ENCODE peak calls at places on chromosomes 16 and 17, in five cellular contexts. N is A673, L is cardiac muscle cell, C is PC-3, Z is kidney. S is an unnamed sample.

GRCh38 chr16:89045181-89045815 is 48.4 kb upstream of the ACSF3 start:
- DNase-seq in N (no peak), L (no peak), C (no peak), Z (peak), S (no peak)

GRCh38 chr16:30780549-30780948 is 6.5 kb downstream of the ZNF629 start:
- DNase-seq in N (no peak), L (no peak), C (no peak), Z (peak), S (no peak)

GRCh38 chr17:17109896-17110295 is 67.6 kb downstream of the MPRIP start:
- DNase-seq in N (no peak), L (no peak), C (no peak), Z (peak), S (no peak)

GRCh38 chr16:2507052-2507678 is 6.6 kb upstream of the ATP6V0C start:
- DNase-seq in N (no peak), L (no peak), C (no peak), Z (peak), S (no peak)

GRCh38 chr16:73016488-73016830 is 31.5 kb downstream of the ZFHX3 start:
- DNase-seq in N (no peak), L (no peak), C (peak), Z (no peak), S (no peak)

GRCh38 chr16:70789231-70789926 is 11.6 kb downstream of the VAC14 start:
- DNase-seq in N (peak), L (peak), C (no peak), Z (no peak), S (no peak)

GRCh38 chr16:69566437-69567030 is 768 bp downstream of the NFAT5 start:
- DNase-seq in N (peak), L (peak), C (peak), Z (peak), S (no peak)

GRCh38 chr17:78736526-78737079 is 45.5 kb downstream of the CYTH1 start:
- DNase-seq in N (no peak), L (no peak), C (peak), Z (peak), S (no peak)

GRCh38 chr16:60907645-60908044 is 1128.6 kb downstream of the CDH8 start:
- DNase-seq in N (no peak), L (no peak), C (no peak), Z (no peak), S (no peak)

GRCh38 chr17:57868007-57868774 is 18.3 kb upstream of the MRPS23 start:
- DNase-seq in N (no peak), L (peak), C (peak), Z (peak), S (peak)

GRCh38 chr16:51151435-51151950 is 423 bp upstream of the SALL1 start:
- DNase-seq in N (peak), L (peak), C (no peak), Z (peak), S (peak)

GRCh38 chr16:51153275-51153991 is 2.4 kb upstream of the SALL1 start:
- DNase-seq in N (no peak), L (no peak), C (no peak), Z (no peak), S (no peak)

GRCh38 chr16:51152691-51153261 is 1.7 kb upstream of the SALL1 start:
- DNase-seq in N (peak), L (no peak), C (no peak), Z (no peak), S (no peak)

GRCh38 chr16:51150894-51151320 is at the start of gene SALL1:
- DNase-seq in N (peak), L (peak), C (no peak), Z (no peak), S (no peak)

GRCh38 chr16:51151951-51152663 is 1.0 kb upstream of the SALL1 start:
- DNase-seq in N (peak), L (peak), C (no peak), Z (peak), S (peak)
- TF ChIP-seq CTCF in N (no peak), L (no peak), C (no peak), Z (no peak), S (no peak)

GRCh38 chr16:18969050-18969854 is 14.5 kb upstream of the TMC7 start:
- DNase-seq in N (peak), L (peak), C (peak), Z (peak), S (peak)
- H3K4me3 ChIP-seq in N (peak), L (peak), C (peak), Z (peak), S (peak)

DNA sequence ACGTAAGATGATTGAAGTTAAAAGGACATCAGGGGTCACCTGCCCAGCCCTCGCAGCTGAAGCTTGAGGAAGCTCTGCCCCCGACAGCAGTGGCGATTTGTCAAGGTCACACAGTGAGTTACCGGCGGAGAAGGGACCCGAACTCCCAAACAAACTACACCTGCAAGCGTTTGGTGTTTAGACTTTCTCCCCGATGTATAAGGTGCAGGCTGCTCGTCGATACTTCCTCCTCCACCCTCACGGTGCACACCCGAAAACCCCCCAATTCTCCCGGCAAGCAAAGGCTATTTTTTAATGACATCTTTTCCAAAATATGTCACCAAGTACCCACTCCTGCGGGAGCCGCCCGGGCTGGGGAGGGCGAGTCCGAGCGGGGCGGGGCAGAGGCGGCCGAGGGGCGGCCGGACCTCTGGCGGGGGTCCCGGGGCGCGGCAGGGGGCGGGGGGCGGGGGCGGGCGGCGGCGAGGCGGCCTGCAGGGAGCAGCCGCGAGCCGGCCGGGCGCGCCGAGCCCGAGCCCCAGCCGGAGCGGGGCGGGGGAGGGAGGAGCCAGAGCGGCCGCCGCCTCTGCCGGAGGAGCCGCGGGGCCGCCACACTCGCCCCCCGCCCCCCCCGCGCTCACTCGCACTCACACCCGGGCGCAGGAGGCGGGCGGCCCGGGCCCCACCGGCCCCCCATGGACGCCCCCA is at the start of gene THRA:
- DNase-seq in N (peak), L (peak), C (peak), Z (peak), S (no peak)
- TF ChIP-seq CTCF in N (no peak), L (no peak), C (no peak), Z (peak), S (no peak)

GRCh38 chr16:68247932-68248331 is 2.8 kb downstream of the PLA2G15 start:
- DNase-seq in N (no peak), L (no peak), C (no peak), Z (peak), S (no peak)
- H3K4me3 ChIP-seq in N (no peak), L (no peak), C (no peak), Z (peak), S (no peak)

GRCh38 chr17:42381898-42382297 is 6.3 kb downstream of the STAT3 start:
- DNase-seq in N (no peak), L (no peak), C (no peak), Z (no peak), S (no peak)
- TF ChIP-seq CTCF in N (no peak), L (no peak), C (no peak), Z (no peak), S (no peak)